ENCODE peak calls at places on chromosomes 16 and 17, in ten cellular contexts. One of them, this sample, is unnamed.

GRCh38 chr17:50047488-50048126 is 8.3 kb upstream of the ITGA3 start:
- DNase-seq in heart left ventricle: no peak
- DNase-seq in A549: peak; percentile 49
- DNase-seq in transverse colon: no peak
- DNase-seq in IMR-90: peak; percentile 83
- DNase-seq in uterus: no peak
- DNase-seq in sigmoid colon: no peak
- DNase-seq in Peyer's patch: no peak
- DNase-seq in tibial nerve: peak; percentile 10
- DNase-seq in prostate gland: no peak
- DNase-seq in this sample: no peak

GRCh38 chr16:9107025-9107970 is 15.9 kb downstream of the HAPSTR1 start:
- DNase-seq in heart left ventricle: no peak
- DNase-seq in A549: no peak
- DNase-seq in transverse colon: no peak
- DNase-seq in IMR-90: peak; percentile 86
- DNase-seq in uterus: no peak
- DNase-seq in sigmoid colon: no peak
- DNase-seq in Peyer's patch: no peak
- DNase-seq in tibial nerve: no peak
- DNase-seq in prostate gland: no peak
- DNase-seq in this sample: no peak

GRCh38 chr16:79466111-79466510 is 134.4 kb downstream of the MAF start:
- DNase-seq in heart left ventricle: no peak
- DNase-seq in A549: no peak
- DNase-seq in transverse colon: no peak
- DNase-seq in IMR-90: no peak
- DNase-seq in uterus: no peak
- DNase-seq in sigmoid colon: no peak
- DNase-seq in Peyer's patch: no peak
- DNase-seq in tibial nerve: no peak
- DNase-seq in prostate gland: peak; percentile 24
- DNase-seq in this sample: no peak

GRCh38 chr17:41734139-41734948 is at the start of gene HAP1:
- DNase-seq in heart left ventricle: no peak
- DNase-seq in A549: peak; percentile 76
- DNase-seq in transverse colon: no peak
- DNase-seq in IMR-90: peak; percentile 8
- DNase-seq in uterus: peak; percentile 37
- DNase-seq in sigmoid colon: no peak
- DNase-seq in Peyer's patch: no peak
- DNase-seq in tibial nerve: no peak
- DNase-seq in prostate gland: peak; percentile 39
- DNase-seq in this sample: no peak

GRCh38 chr16:3575491-3575890 is 1.7 kb downstream of the NLRC3 start:
- DNase-seq in heart left ventricle: no peak
- DNase-seq in A549: no peak
- DNase-seq in transverse colon: no peak
- DNase-seq in IMR-90: no peak
- DNase-seq in uterus: no peak
- DNase-seq in sigmoid colon: no peak
- DNase-seq in Peyer's patch: no peak
- DNase-seq in tibial nerve: no peak
- DNase-seq in prostate gland: no peak
- DNase-seq in this sample: no peak

GRCh38 chr17:11612956-11613355 is 14.7 kb downstream of the DNAH9 start:
- DNase-seq in heart left ventricle: no peak
- DNase-seq in A549: no peak
- DNase-seq in transverse colon: no peak
- DNase-seq in IMR-90: no peak
- DNase-seq in uterus: no peak
- DNase-seq in sigmoid colon: no peak
- DNase-seq in Peyer's patch: no peak
- DNase-seq in tibial nerve: no peak
- DNase-seq in prostate gland: no peak
- DNase-seq in this sample: no peak

GRCh38 chr16:4505356-4506153 is 29.4 kb downstream of the HMOX2 start:
- DNase-seq in heart left ventricle: no peak
- DNase-seq in A549: no peak
- DNase-seq in transverse colon: peak; percentile 67
- DNase-seq in IMR-90: no peak
- DNase-seq in uterus: no peak
- DNase-seq in sigmoid colon: no peak
- DNase-seq in Peyer's patch: no peak
- DNase-seq in tibial nerve: no peak
- DNase-seq in prostate gland: no peak
- DNase-seq in this sample: no peak

GRCh38 chr17:10166181-10166935 is 32.0 kb downstream of the GAS7 start:
- DNase-seq in heart left ventricle: no peak
- DNase-seq in A549: no peak
- DNase-seq in transverse colon: no peak
- DNase-seq in IMR-90: no peak
- DNase-seq in uterus: no peak
- DNase-seq in sigmoid colon: no peak
- DNase-seq in Peyer's patch: no peak
- DNase-seq in tibial nerve: no peak
- DNase-seq in prostate gland: no peak
- DNase-seq in this sample: no peak

GRCh38 chr16:24853830-24854229 is 8.1 kb downstream of the SLC5A11 start:
- DNase-seq in heart left ventricle: no peak
- DNase-seq in A549: peak; percentile 86
- DNase-seq in transverse colon: no peak
- DNase-seq in IMR-90: peak; percentile 66
- DNase-seq in uterus: peak; percentile 27
- DNase-seq in sigmoid colon: peak; percentile 70
- DNase-seq in Peyer's patch: no peak
- DNase-seq in tibial nerve: no peak
- DNase-seq in prostate gland: peak; percentile 16
- DNase-seq in this sample: no peak

GRCh38 chr16:89277049-89277448 is 59.5 kb downstream of the ZNF778 start:
- DNase-seq in heart left ventricle: no peak
- DNase-seq in A549: no peak
- DNase-seq in transverse colon: no peak
- DNase-seq in IMR-90: no peak
- DNase-seq in uterus: no peak
- DNase-seq in sigmoid colon: no peak
- DNase-seq in Peyer's patch: no peak
- DNase-seq in tibial nerve: no peak
- DNase-seq in prostate gland: no peak
- DNase-seq in this sample: no peak

GRCh38 chr16:28011223-28011622 is 52.3 kb downstream of the GSG1L start:
- DNase-seq in heart left ventricle: no peak
- DNase-seq in A549: no peak
- DNase-seq in transverse colon: no peak
- DNase-seq in IMR-90: no peak
- DNase-seq in uterus: no peak
- DNase-seq in sigmoid colon: no peak
- DNase-seq in Peyer's patch: no peak
- DNase-seq in tibial nerve: no peak
- DNase-seq in prostate gland: no peak
- DNase-seq in this sample: no peak

DNA sequence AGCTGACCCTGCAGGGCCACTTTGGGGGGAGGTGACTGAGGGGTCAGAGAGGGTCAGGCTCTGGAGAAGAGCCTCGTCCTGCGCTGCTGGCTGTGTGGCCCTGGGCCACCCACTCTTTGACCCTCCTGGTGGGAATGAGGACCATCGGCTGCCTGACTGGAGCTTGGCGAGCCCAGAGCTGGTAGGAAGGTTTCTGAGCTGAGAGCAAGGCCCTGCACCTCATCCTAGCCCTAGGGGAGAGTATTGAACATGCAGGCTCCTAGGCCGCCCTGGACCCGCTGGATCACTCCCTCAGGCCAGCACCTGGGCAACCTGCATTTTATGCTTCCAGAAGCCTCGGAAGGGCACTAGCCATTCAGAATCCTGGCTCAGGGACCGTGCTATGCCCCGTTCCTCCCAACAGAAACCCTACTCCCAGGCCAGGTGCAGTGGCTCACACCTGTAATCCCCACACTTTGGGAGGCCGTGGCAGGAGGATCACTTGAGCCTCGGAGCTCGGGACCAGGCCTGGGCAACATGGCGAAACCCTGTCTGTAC is 14.5 kb downstream of the MAP2K3 start:
- DNase-seq in heart left ventricle: no peak
- DNase-seq in A549: no peak
- DNase-seq in transverse colon: no peak
- DNase-seq in IMR-90: no peak
- DNase-seq in uterus: no peak
- DNase-seq in sigmoid colon: peak; percentile 56
- DNase-seq in Peyer's patch: no peak
- DNase-seq in tibial nerve: no peak
- DNase-seq in prostate gland: no peak
- DNase-seq in this sample: no peak
- H3K27ac ChIP-seq in heart left ventricle: no peak overlapping the region
- H3K27ac ChIP-seq in A549: no peak overlapping the region
- H3K27ac ChIP-seq in transverse colon: no peak overlapping the region
- H3K27ac ChIP-seq in IMR-90: no peak overlapping the region
- H3K27ac ChIP-seq in uterus: no peak overlapping the region
- H3K27ac ChIP-seq in sigmoid colon: no peak overlapping the region
- H3K27ac ChIP-seq in Peyer's patch: no peak overlapping the region
- H3K27ac ChIP-seq in tibial nerve: no peak overlapping the region
- H3K27ac ChIP-seq in prostate gland: no peak overlapping the region
- H3K27ac ChIP-seq in this sample: no peak overlapping the region

GRCh38 chr17:7887038-7887481 is 1.5 kb upstream of the CHD3 start:
- DNase-seq in heart left ventricle: no peak
- DNase-seq in A549: no peak
- DNase-seq in transverse colon: no peak
- DNase-seq in IMR-90: no peak
- DNase-seq in uterus: no peak
- DNase-seq in sigmoid colon: no peak
- DNase-seq in Peyer's patch: no peak
- DNase-seq in tibial nerve: no peak
- DNase-seq in prostate gland: no peak
- DNase-seq in this sample: no peak

GRCh38 chr17:7886227-7887037 is 2.2 kb upstream of the CHD3 start:
- DNase-seq in heart left ventricle: no peak
- DNase-seq in A549: peak; percentile 51
- DNase-seq in transverse colon: peak; percentile 51
- DNase-seq in IMR-90: peak; percentile 7
- DNase-seq in uterus: peak; percentile 52
- DNase-seq in sigmoid colon: peak; percentile 78
- DNase-seq in Peyer's patch: peak; percentile 60
- DNase-seq in tibial nerve: no peak
- DNase-seq in prostate gland: peak; percentile 68
- DNase-seq in this sample: no peak

GRCh38 chr17:7889166-7889584 is 586 bp downstream of the CHD3 start:
- DNase-seq in heart left ventricle: peak; percentile 99
- DNase-seq in A549: peak; percentile 92
- DNase-seq in transverse colon: peak; percentile 96
- DNase-seq in IMR-90: peak; percentile 86
- DNase-seq in uterus: peak; percentile 91
- DNase-seq in sigmoid colon: peak; percentile 99
- DNase-seq in Peyer's patch: peak; percentile 92
- DNase-seq in tibial nerve: peak; percentile 96
- DNase-seq in prostate gland: peak; percentile 96
- DNase-seq in this sample: peak; percentile 97

GRCh38 chr17:7888184-7888920 is at the start of gene CHD3:
- DNase-seq in heart left ventricle: no peak
- DNase-seq in A549: no peak
- DNase-seq in transverse colon: peak; percentile 45
- DNase-seq in IMR-90: peak; percentile 21
- DNase-seq in uterus: no peak
- DNase-seq in sigmoid colon: no peak
- DNase-seq in Peyer's patch: no peak
- DNase-seq in tibial nerve: no peak
- DNase-seq in prostate gland: peak; percentile 87
- DNase-seq in this sample: peak; percentile 78

DNA sequence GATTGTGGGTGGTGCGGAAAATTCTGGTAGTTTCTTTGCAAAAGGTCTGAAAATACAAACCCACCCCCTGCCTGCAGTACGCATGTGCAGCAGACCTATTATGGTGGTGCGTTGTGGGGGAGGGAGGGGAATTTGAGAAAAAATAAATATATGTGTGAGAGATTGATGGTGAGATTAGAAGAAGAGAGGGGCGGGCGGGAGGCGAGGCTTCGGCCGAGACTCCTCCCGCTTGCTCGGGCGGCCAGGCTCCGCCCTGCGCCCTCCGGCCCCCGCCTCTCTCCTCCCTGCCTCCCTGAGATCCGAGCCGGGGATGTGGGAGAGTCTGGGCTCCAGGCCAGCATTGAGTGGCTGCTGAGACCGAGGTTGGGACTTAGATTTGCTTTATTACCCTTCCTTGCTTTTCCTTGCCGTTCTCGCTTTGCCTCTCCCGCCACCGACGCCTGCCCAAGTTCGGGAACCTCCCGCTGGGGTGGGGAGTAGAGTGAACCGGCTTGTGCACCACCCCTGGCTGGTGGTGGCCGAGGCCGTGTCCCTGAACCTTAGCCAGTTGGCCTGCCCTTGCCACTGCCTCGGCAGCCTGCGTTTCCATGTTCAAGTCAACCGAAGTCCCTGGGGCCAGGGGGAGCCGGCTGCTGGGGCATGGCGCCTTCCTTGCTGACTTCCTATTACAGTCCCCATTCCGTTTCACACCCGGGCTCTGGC is 956 bp upstream of the CHD3 start:
- DNase-seq in heart left ventricle: peak; percentile 93
- DNase-seq in A549: peak; percentile 98
- DNase-seq in transverse colon: peak; percentile 94
- DNase-seq in IMR-90: peak; percentile 98
- DNase-seq in uterus: peak; percentile 93
- DNase-seq in sigmoid colon: peak; percentile 98
- DNase-seq in Peyer's patch: peak; percentile 93
- DNase-seq in tibial nerve: peak; percentile 86
- DNase-seq in prostate gland: peak; percentile 97
- DNase-seq in this sample: peak; percentile 95
- TF ChIP-seq POLR2A in heart left ventricle: peak; percentile 50
- TF ChIP-seq POLR2A in A549: peak; percentile 75
- TF ChIP-seq POLR2A in transverse colon: peak; percentile 55
- TF ChIP-seq POLR2A in IMR-90: peak; percentile 7
- TF ChIP-seq POLR2A in uterus: peak; percentile 41
- TF ChIP-seq POLR2A in sigmoid colon: peak; percentile 51
- TF ChIP-seq POLR2A in Peyer's patch: peak; percentile 52
- TF ChIP-seq POLR2A in tibial nerve: peak; percentile 59
- TF ChIP-seq POLR2A in prostate gland: peak; percentile 87
- TF ChIP-seq POLR2A in this sample: no peak

DNA sequence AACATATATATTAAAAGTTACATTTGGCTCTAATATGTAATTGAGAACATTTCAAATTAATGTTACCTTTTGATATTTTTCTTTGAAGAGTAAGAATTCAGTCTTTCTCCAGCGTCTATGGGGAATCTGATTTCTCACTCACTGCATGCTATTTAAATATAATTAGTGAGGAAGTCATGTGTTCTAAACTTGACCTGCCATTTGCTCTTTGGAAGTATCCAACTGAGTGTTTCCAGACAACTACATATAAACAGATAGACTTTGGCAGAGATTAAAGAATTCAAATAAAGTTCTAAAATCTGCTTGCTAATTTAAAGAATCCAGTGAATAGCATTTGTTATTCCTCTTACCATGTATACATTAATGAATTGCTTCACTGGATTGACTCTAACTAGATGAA is 23.5 kb downstream of the OMG start:
- DNase-seq in heart left ventricle: no peak
- DNase-seq in A549: no peak
- DNase-seq in transverse colon: no peak
- DNase-seq in IMR-90: no peak
- DNase-seq in uterus: no peak
- DNase-seq in sigmoid colon: no peak
- DNase-seq in Peyer's patch: no peak
- DNase-seq in tibial nerve: no peak
- DNase-seq in prostate gland: no peak
- DNase-seq in this sample: no peak
- H3K27ac ChIP-seq in heart left ventricle: no peak overlapping the region
- H3K27ac ChIP-seq in A549: no peak overlapping the region
- H3K27ac ChIP-seq in transverse colon: no peak overlapping the region
- H3K27ac ChIP-seq in IMR-90: peak overlapping the region; percentile 42
- H3K27ac ChIP-seq in uterus: no peak overlapping the region
- H3K27ac ChIP-seq in sigmoid colon: peak overlapping the region; percentile 16
- H3K27ac ChIP-seq in Peyer's patch: no peak overlapping the region
- H3K27ac ChIP-seq in tibial nerve: no peak overlapping the region
- H3K27ac ChIP-seq in prostate gland: no peak overlapping the region
- H3K27ac ChIP-seq in this sample: no peak overlapping the region

GRCh38 chr17:720706-721539 is 6.3 kb upstream of the VPS53 start:
- DNase-seq in heart left ventricle: no peak
- DNase-seq in A549: no peak
- DNase-seq in transverse colon: no peak
- DNase-seq in IMR-90: no peak
- DNase-seq in uterus: no peak
- DNase-seq in sigmoid colon: no peak
- DNase-seq in Peyer's patch: no peak
- DNase-seq in tibial nerve: no peak
- DNase-seq in prostate gland: no peak
- DNase-seq in this sample: no peak
- TF ChIP-seq POLR2A in heart left ventricle: no peak
- TF ChIP-seq POLR2A in A549: no peak
- TF ChIP-seq POLR2A in transverse colon: no peak
- TF ChIP-seq POLR2A in IMR-90: no peak
- TF ChIP-seq POLR2A in uterus: no peak
- TF ChIP-seq POLR2A in sigmoid colon: no peak
- TF ChIP-seq POLR2A in Peyer's patch: no peak
- TF ChIP-seq POLR2A in tibial nerve: no peak
- TF ChIP-seq POLR2A in prostate gland: no peak
- TF ChIP-seq POLR2A in this sample: no peak